ENCODE peak calls at places on chromosomes 16 and 17, in seven cellular contexts. H is heart left ventricle, G is transverse colon, T is right lobe of liver, A is ovary, Z is A549, L is prostate gland. O is an unnamed sample.

GRCh38 chr17:76382305-76382802 is 2.1 kb upstream of the SPHK1 start:
- DNase-seq in L (peak), A (no peak), H (no peak), Z (no peak), G (no peak), T (no peak), O (peak)

GRCh38 chr17:1490643-1491405 is 1.7 kb downstream of the MYO1C start:
- DNase-seq in L (peak), Z (peak), G (peak), A (peak), H (peak), T (peak), O (peak)

GRCh38 chr17:47690121-47690520 is 3.8 kb upstream of the TBKBP1 start:
- DNase-seq in Z (no peak), L (no peak), T (no peak), A (no peak), G (no peak), H (no peak), O (no peak)

GRCh38 chr17:48646183-48647102 is 20.3 kb upstream of the HOXB9 start:
- DNase-seq in A (no peak), Z (peak), H (no peak), T (no peak), G (peak), L (no peak), O (no peak)

GRCh38 chr17:50101346-50102163 is 6.4 kb downstream of the PDK2 start:
- DNase-seq in A (peak), H (peak), L (no peak), T (peak), G (peak), Z (no peak), O (no peak)

GRCh38 chr16:6132121-6132520 is 1034.5 kb upstream of the EEF2KMT start:
- DNase-seq in G (no peak), H (no peak), L (no peak), A (no peak), Z (no peak), T (no peak), O (no peak)

GRCh38 chr17:40062347-40063033 is at the start of gene THRA:
- DNase-seq in L (peak), A (peak), H (peak), Z (peak), T (peak), G (peak), O (peak)

GRCh38 chr16:47473794-47474193 is 12.7 kb downstream of the PHKB start:
- DNase-seq in Z (no peak), T (no peak), G (no peak), L (no peak), H (no peak), A (no peak), O (no peak)

GRCh38 chr17:33512113-33512512 is 219.0 kb upstream of the ASIC2 start:
- DNase-seq in G (no peak), T (no peak), H (no peak), Z (no peak), A (no peak), L (no peak), O (no peak)

GRCh38 chr17:40417258-40417608 is 463 bp downstream of the TOP2A start:
- DNase-seq in A (no peak), L (no peak), T (no peak), Z (no peak), H (no peak), G (no peak), O (peak)

GRCh38 chr16:88599092-88599733 is 29.0 kb downstream of the ZC3H18 start:
- DNase-seq in A (peak), T (peak), G (peak), L (peak), Z (no peak), H (peak), O (no peak)

GRCh38 chr16:86018487-86018886 is 119.5 kb downstream of the IRF8 start:
- DNase-seq in Z (no peak), A (no peak), L (no peak), T (no peak), H (peak), G (peak), O (no peak)

GRCh38 chr17:28261219-28261618 is 57.8 kb upstream of the TMEM97 start:
- DNase-seq in H (no peak), Z (no peak), T (no peak), G (no peak), L (no peak), A (no peak), O (no peak)
- TF ChIP-seq POLR2A in H (no peak), Z (no peak), T (no peak), G (no peak), L (no peak), A (no peak), O (no peak)

DNA sequence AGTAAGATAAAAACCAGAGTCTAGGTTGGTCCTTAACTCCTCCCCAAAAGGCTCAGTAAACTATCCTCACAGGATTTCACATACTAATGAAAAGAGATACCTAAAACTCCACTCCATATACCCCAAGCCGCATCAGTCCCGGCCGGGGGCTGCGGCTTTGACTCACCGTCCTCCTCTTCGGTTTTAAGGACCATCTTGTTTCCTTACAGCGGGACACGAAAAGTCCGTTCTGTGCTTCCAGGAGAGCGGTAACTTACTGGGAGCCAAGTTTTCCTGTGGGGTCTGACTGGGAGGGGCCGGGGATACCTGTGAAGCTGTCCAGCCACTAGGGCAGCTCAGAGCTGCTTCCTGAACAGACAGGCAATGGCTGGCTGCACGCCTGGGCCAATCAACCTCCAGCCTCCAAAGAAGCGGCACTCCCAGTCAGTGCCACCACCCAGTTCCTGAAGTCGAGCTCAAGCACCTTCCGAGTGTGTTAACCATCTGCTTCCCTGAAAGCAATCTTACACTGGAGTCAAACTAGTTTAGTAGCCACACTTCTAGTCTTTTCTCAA is 45.5 kb downstream of the CYTH1 start:
- DNase-seq in H (peak), Z (peak), T (no peak), L (peak), G (peak), A (no peak), O (peak)
- TF ChIP-seq POLR2A in H (no peak), Z (peak), T (no peak), L (peak), G (peak), A (no peak), O (peak)

GRCh38 chr17:42744283-42744805 is 496 bp downstream of the EZH1 start:
- DNase-seq in Z (peak), A (peak), G (peak), H (peak), L (peak), T (peak), O (peak)

GRCh38 chr17:42748906-42749798 is 4.3 kb upstream of the EZH1 start:
- DNase-seq in T (no peak), A (peak), L (no peak), G (no peak), Z (no peak), H (no peak), O (no peak)

GRCh38 chr17:42748202-42748905 is 3.5 kb upstream of the EZH1 start:
- DNase-seq in T (peak), H (no peak), Z (no peak), G (no peak), L (no peak), A (peak), O (no peak)

GRCh38 chr17:42743595-42744282 is 1.1 kb downstream of the EZH1 start:
- DNase-seq in T (no peak), A (no peak), L (no peak), G (no peak), H (no peak), Z (peak), O (peak)

DNA sequence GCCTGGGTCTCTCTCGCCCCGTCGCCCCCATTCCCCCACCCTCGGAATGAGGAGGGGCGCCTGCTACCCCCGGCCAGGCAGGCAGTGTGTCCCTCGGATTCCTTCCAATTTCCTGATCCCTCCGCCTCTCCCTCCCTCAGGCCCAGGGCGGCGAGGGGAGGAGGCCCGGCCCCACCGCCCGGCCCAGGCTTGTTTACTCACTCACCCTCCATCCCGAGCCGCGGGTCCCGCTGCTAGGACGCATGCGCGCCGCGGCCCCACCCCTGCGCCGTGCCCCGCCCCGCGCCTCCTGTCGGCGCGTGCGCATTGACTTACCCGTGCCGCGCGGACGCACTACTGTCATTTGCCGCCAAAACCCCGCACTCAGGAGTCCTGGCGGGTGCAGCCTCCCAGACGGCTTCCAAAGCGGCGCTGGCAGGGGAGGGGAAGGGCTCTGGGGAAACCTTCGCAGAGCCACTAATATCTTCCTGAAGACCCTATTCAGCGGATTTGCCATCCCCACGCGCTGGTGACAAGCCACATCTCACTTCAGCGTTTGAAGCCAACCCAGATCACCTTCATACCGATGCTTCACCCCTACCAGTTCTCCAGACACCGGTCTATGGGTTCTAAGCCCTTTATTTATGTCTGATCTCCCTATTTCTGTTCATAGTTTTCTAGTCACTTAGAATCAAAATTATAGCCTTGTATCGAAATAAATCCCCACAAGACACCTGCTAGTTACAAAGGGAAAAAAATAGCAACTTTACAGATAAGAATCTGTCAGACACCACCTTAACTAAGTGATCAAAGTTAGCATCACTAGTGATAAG is at the start of gene EZH1:
- DNase-seq in T (peak), L (peak), G (peak), A (peak), H (peak), Z (peak), O (peak)
- TF ChIP-seq POLR2A in T (peak), L (peak), G (peak), A (peak), H (no peak), Z (peak), O (peak)

GRCh38 chr17:81641825-81642489 is 5.0 kb downstream of the TSPAN10 start:
- DNase-seq in A (no peak), L (no peak), H (no peak), Z (peak), T (no peak), G (no peak), O (no peak)
- TF ChIP-seq POLR2A in A (no peak), L (no peak), H (no peak), Z (no peak), T (no peak), G (no peak), O (no peak)

DNA sequence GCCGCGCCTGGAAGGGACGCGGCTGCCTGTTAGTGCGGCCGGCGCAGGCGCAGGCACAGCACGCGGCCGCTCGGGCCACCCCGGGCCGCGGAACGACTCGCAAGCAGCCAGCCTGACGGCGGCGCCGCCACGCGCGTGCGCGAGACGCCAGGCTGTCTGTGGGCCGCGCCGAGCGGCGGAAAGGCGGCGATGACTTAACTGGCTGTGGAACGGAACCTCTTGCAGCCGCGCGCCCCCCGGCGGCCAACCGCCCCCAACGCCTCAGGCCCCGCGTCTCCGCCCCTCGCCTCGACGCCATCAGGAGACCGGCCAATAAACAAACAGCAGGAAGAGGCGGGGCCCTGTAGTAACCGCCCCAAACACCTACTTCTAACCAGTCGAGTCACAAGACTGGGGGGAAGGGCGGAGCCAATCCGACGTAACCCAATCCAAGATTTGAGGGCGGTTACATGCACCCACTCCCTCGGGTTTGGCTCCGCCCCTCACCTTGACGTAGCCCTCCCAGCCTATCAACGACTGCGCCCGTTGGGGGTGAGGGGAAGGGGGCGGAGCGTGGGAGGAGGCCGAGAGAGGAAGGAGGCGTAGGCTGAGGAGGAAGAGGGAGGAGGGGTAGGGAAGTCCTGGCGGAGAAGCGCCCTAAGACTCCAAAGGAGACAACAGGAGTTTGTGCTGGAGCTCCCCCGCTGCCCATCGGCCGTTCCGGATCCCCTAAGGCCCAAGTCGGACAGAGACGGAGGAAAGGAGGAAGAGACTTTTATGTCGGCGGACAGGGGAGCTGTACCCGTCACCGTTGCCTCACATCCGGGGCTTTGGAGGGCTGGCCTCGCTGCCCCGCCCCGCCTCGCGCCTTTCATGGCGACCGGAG is at the start of gene FBRS:
- DNase-seq in L (peak), H (peak), A (peak), G (peak), Z (peak), T (peak), O (peak)
- TF ChIP-seq POLR2A in L (peak), H (no peak), A (peak), G (peak), Z (peak), T (peak), O (peak)

DNA sequence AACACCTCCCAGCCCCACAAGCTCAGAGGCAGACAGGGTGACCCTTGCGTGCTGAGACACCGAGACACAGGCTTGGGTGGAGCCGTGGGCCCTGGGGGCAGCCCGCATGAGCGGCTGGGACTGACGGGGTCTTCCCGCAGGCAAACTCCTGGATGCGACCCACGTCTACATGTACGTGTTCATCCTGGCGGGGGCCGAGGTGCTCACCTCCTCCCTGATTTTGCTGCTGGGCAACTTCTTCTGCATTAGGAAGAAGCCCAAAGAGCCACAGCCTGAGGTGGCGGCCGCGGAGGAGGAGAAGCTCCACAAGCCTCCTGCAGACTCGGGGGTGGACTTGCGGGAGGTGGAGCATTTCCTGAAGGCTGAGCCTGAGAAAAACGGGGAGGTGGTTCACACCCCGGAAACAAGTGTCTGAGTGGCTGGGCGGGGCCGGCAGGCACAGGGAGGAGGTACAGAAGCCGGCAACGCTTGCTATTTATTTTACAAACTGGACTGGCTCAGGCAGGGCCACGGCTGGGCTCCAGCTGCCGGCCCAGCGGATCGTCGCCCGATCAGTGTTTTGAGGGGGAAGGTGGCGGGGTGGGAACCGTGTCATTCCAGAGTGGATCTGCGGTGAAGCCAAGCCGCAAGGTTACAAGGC is 9.8 kb downstream of the SLC16A3 start:
- DNase-seq in H (peak), G (peak), A (peak), L (peak), T (peak), Z (no peak), O (peak)
- TF ChIP-seq POLR2A in H (no peak), G (peak), A (no peak), L (peak), T (peak), Z (no peak), O (no peak)

GRCh38 chr16:11079657-11080187 is 135.4 kb downstream of the CLEC16A start:
- DNase-seq in H (no peak), A (peak), L (no peak), T (no peak), G (no peak), Z (no peak), O (no peak)
- TF ChIP-seq POLR2A in H (no peak), A (no peak), L (no peak), T (no peak), G (no peak), Z (no peak), O (no peak)

O was measured in erythroblast.